ENCODE peak calls at places on chromosomes 12 and 14, in nine cellular contexts. P is bronchial epithelial cell; R is CD8-positive, alpha-beta T cell; A is Panc1; L is Calu3; Z is stomach; C is CD4-positive, alpha-beta T cell; U is GM10248; F is right atrium auricular region. O is an unnamed sample.

GRCh38 chr12:85575115-85576096 is 260.8 kb downstream of the RASSF9 start:
- DNase-seq in P (peak; percentile 64), R (no peak), A (peak; percentile 25), L (peak; percentile 64), Z (peak; percentile 53), C (no peak), U (peak; percentile 44), F (no peak), O (peak; percentile 55)

GRCh38 chr14:104389326-104390220 is 190.0 kb upstream of the C14orf180 start:
- DNase-seq in P (no peak), R (no peak), A (no peak), L (no peak), Z (peak; percentile 23), C (no peak), U (no peak), F (no peak), O (peak; percentile 20)

GRCh38 chr12:102962532-102962931 is 5.1 kb downstream of the ASCL1 start:
- DNase-seq in P (no peak), R (no peak), A (no peak), L (no peak), Z (no peak), C (no peak), U (no peak), F (no peak), O (no peak)

GRCh38 chr14:66974397-66975025 is 214.7 kb upstream of the GARIN2 start:
- DNase-seq in P (peak; percentile 76), R (no peak), A (no peak), L (no peak), Z (no peak), C (no peak), U (no peak), F (no peak), O (no peak)

GRCh38 chr14:35534130-35534883 is at the start of gene INSM2:
- DNase-seq in P (peak; percentile 4), R (no peak), A (no peak), L (peak; percentile 2), Z (no peak), C (no peak), U (peak; percentile 19), F (no peak), O (peak; percentile 10)

GRCh38 chr14:100159865-100160533 is 554 bp upstream of the DEGS2 start:
- DNase-seq in P (peak; percentile 53), R (no peak), A (no peak), L (no peak), Z (no peak), C (no peak), U (no peak), F (no peak), O (no peak)

GRCh38 chr12:2322554-2323120 is 269.9 kb downstream of the CACNA1C start:
- DNase-seq in P (no peak), R (no peak), A (no peak), L (no peak), Z (no peak), C (no peak), U (no peak), F (no peak), O (no peak)

GRCh38 chr12:120936197-120936596 is 32.0 kb upstream of the SPPL3 start:
- DNase-seq in P (no peak), R (no peak), A (no peak), L (no peak), Z (no peak), C (no peak), U (no peak), F (no peak), O (no peak)

GRCh38 chr14:32941668-32942065 is 3.0 kb downstream of the NPAS3 start:
- DNase-seq in P (no peak), R (no peak), A (no peak), L (no peak), Z (no peak), C (no peak), U (no peak), F (no peak), O (no peak)

GRCh38 chr14:27327095-27327494 is 729.3 kb upstream of the NOVA1 start:
- DNase-seq in P (no peak), R (no peak), A (no peak), L (no peak), Z (no peak), C (no peak), U (no peak), F (no peak), O (no peak)

GRCh38 chr14:84535491-84535890 is 994.5 kb upstream of the FLRT2 start:
- DNase-seq in P (no peak), R (no peak), A (no peak), L (no peak), Z (no peak), C (no peak), U (no peak), F (no peak), O (no peak)

GRCh38 chr12:247271-247670 is 15.4 kb downstream of the SLC6A13 start:
- DNase-seq in P (no peak), R (no peak), A (no peak), L (no peak), Z (no peak), C (no peak), U (no peak), F (no peak), O (no peak)

GRCh38 chr14:26917086-26917485 is 319.3 kb upstream of the NOVA1 start:
- DNase-seq in P (peak; percentile 40), R (no peak), A (no peak), L (no peak), Z (no peak), C (no peak), U (no peak), F (no peak), O (peak; percentile 1)

GRCh38 chr12:124125472-124125871 is 152.5 kb downstream of the ZNF664 start:
- DNase-seq in P (peak; percentile 78), R (no peak), A (no peak), L (no peak), Z (no peak), C (no peak), U (peak; percentile 65), F (no peak), O (no peak)

GRCh38 chr14:89672636-89673279 is 255.7 kb upstream of the FOXN3 start:
- DNase-seq in P (no peak), R (no peak), A (no peak), L (peak; percentile 10), Z (peak; percentile 57), C (no peak), U (no peak), F (no peak), O (no peak)

GRCh38 chr14:89669209-89669608 is 252.2 kb upstream of the FOXN3 start:
- DNase-seq in P (no peak), R (peak; percentile 10), A (no peak), L (no peak), Z (no peak), C (no peak), U (no peak), F (no peak), O (no peak)

GRCh38 chr14:89665262-89665661 is 248.2 kb upstream of the FOXN3 start:
- DNase-seq in P (no peak), R (no peak), A (no peak), L (no peak), Z (no peak), C (no peak), U (no peak), F (no peak), O (no peak)

GRCh38 chr14:89673499-89674225 is 256.6 kb upstream of the FOXN3 start:
- DNase-seq in P (no peak), R (no peak), A (no peak), L (no peak), Z (no peak), C (no peak), U (no peak), F (no peak), O (no peak)

GRCh38 chr14:89667983-89668382 is 250.9 kb upstream of the FOXN3 start:
- DNase-seq in P (no peak), R (no peak), A (no peak), L (no peak), Z (no peak), C (no peak), U (no peak), F (no peak), O (no peak)
- TF ChIP-seq CTCF in P (no peak), R (no peak), A (no peak), L (no peak), Z (no peak), C (no peak), U (no peak), F (no peak), O (no peak)

GRCh38 chr12:113837528-113838296 is 128.4 kb downstream of the RBM19 start:
- DNase-seq in P (no peak), R (no peak), A (no peak), L (no peak), Z (no peak), C (no peak), U (no peak), F (no peak), O (no peak)
- TF ChIP-seq CTCF in P (no peak), R (no peak), A (no peak), L (peak; percentile 23), Z (no peak), C (no peak), U (no peak), F (no peak), O (no peak)

DNA sequence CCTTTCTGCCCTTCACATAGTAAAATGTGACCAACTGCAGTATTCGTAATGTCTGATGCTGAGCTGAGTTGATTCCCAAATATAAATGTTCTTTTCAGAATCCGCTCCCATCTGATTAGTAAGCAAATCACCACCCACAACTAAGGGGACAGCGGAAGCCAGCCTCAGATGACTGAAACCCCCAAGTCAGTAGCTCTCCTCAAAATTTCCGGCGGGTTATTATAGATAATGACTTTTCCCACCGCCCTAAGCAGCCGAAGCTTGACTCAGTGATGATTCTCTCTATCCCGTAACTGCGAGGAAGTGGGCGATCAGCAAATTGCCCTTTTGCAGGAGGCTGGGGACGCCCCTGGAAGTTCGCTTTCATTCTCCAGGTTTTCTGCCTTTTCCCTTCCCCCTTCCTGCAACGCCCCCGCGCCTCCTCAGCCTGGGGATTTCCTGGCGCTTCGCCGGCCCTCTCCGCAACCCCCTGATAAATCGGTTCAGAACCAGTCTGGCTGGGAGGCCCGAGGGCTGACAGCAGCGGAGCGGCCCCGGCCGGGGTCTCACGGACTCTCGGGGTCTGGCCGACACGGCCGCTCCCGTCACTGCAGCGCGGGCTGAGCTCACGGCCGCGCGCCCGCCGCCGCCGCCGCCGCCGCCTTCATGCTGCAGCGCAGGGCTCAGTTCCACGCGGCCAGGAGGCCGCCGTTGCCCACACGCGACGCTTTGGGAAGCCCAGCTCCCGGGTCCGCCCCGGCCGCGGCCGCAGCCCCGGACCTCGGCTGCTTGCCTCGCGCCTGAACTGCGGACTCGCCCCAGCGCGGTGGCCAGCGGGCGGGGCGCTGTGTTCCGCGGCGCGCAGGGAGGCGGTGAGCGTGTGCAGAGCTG is at the start of gene LRFN5:
- DNase-seq in P (no peak), R (no peak), A (no peak), L (no peak), Z (no peak), C (no peak), U (no peak), F (no peak), O (no peak)
- TF ChIP-seq CTCF in P (no peak), R (no peak), A (no peak), L (no peak), Z (no peak), C (no peak), U (no peak), F (no peak), O (no peak)

DNA sequence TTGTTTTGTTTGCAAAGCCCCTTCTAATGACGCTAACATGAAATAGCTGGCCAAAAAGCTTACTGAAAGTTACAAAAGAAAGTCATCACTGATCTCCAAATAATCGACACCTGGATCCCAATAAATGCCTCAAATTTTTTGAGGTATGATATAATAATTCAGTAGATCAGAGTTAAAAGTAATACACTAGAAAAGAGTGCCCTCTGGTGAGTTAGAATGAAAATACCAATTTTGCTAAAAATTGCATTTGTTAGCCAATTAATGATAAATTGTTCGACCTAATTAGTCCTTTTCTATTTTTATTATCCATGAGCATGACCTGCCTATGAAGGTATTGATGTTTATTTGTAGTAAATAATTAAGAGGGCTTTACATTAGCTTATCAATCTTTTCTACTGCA is 78.6 kb downstream of the CEP128 start:
- DNase-seq in P (no peak), R (no peak), A (no peak), L (no peak), Z (no peak), C (no peak), U (no peak), F (no peak), O (no peak)
- TF ChIP-seq CTCF in P (no peak), R (no peak), A (peak; percentile 11), L (peak; percentile 14), Z (no peak), C (no peak), U (no peak), F (no peak), O (peak; percentile 69)

O was measured in OCI-LY7.